ENCODE peak calls at places on chromosomes 7 and 10, in nine cellular contexts. G, R, Q, T, A, B, F, H and N are unnamed samples.

GRCh38 chr7:33425385-33425784 is 296.0 kb downstream of the BBS9 start:
- DNase-seq in G (no peak), R (no peak), Q (no peak), T (no peak), A (no peak), B (no peak), F (no peak), H (no peak), N (no peak)

GRCh38 chr7:107047902-107048782 is 3.6 kb downstream of the PRKAR2B start:
- DNase-seq in G (no peak), R (no peak), Q (no peak), T (no peak), A (no peak), B (no peak), F (no peak), H (no peak), N (no peak)

GRCh38 chr7:110071219-110071618 is 1019.7 kb upstream of the LRRN3 start:
- DNase-seq in G (no peak), R (no peak), Q (no peak), T (no peak), A (no peak), B (no peak), F (no peak), H (no peak), N (no peak)

GRCh38 chr7:156773966-156774365 is 119.0 kb downstream of the LMBR1 start:
- DNase-seq in G (no peak), R (no peak), Q (peak), T (no peak), A (no peak), B (no peak), F (no peak), H (no peak), N (no peak)

GRCh38 chr10:33421789-33422188 is 87.3 kb upstream of the NRP1 start:
- DNase-seq in G (no peak), R (peak), Q (peak), T (no peak), A (no peak), B (no peak), F (no peak), H (no peak), N (no peak)

GRCh38 chr7:92723205-92723604 is 113.2 kb downstream of the CDK6 start:
- DNase-seq in G (no peak), R (no peak), Q (peak), T (no peak), A (no peak), B (no peak), F (no peak), H (no peak), N (no peak)

GRCh38 chr10:127090135-127090534 is 106.3 kb downstream of the INSYN2A start:
- DNase-seq in G (no peak), R (no peak), Q (no peak), T (no peak), A (no peak), B (no peak), F (no peak), H (no peak), N (no peak)

GRCh38 chr10:20274580-20274979 is 458.3 kb downstream of the PLXDC2 start:
- DNase-seq in G (no peak), R (no peak), Q (no peak), T (no peak), A (no peak), B (no peak), F (no peak), H (no peak), N (no peak)

GRCh38 chr10:100829103-100829870 is 83.5 kb upstream of the SLF2 start:
- DNase-seq in G (no peak), R (no peak), Q (no peak), T (no peak), A (no peak), B (no peak), F (peak), H (no peak), N (peak)

GRCh38 chr7:72326365-72326764 is 85.8 kb downstream of the CALN1 start:
- DNase-seq in G (no peak), R (peak), Q (no peak), T (no peak), A (no peak), B (peak), F (no peak), H (no peak), N (no peak)

GRCh38 chr7:98562336-98563182 is 54.5 kb upstream of the NPTX2 start:
- DNase-seq in G (no peak), R (no peak), Q (no peak), T (no peak), A (no peak), B (no peak), F (no peak), H (no peak), N (no peak)

GRCh38 chr10:77391605-77392235 is 245.9 kb downstream of the KCNMA1 start:
- DNase-seq in G (no peak), R (peak), Q (peak), T (peak), A (peak), B (peak), F (peak), H (peak), N (no peak)

GRCh38 chr7:4549681-4550080 is 132.4 kb upstream of the FOXK1 start:
- DNase-seq in G (no peak), R (no peak), Q (no peak), T (peak), A (no peak), B (no peak), F (no peak), H (no peak), N (no peak)

GRCh38 chr7:1706721-1707613 is 36.9 kb downstream of the ELFN1 start:
- DNase-seq in G (no peak), R (no peak), Q (no peak), T (no peak), A (peak), B (no peak), F (no peak), H (no peak), N (no peak)

GRCh38 chr10:4351723-4352565 is 474.1 kb upstream of the AKR1E2 start:
- DNase-seq in G (no peak), R (no peak), Q (peak), T (no peak), A (no peak), B (no peak), F (no peak), H (no peak), N (no peak)